ENCODE peak calls at places on chromosomes 4 and X, in nine cellular contexts. Z, B, W, K, U, L, M, P and J are unnamed samples.

GRCh38 chrX:23008431-23009099 is 8.8 kb downstream of the DDX53 start:
- DNase-seq in Z (no peak), U (no peak), W (no peak), M (no peak), L (peak), P (no peak), K (peak), B (no peak), J (no peak)

GRCh38 chrX:138014577-138014976 is 448.6 kb downstream of the ZIC3 start:
- DNase-seq in B (no peak), Z (no peak), L (no peak), W (no peak), K (no peak), M (no peak), P (no peak), U (no peak), J (no peak)

GRCh38 chrX:132004728-132005127 is 18.4 kb upstream of the STK26 start:
- DNase-seq in U (no peak), W (no peak), M (no peak), P (no peak), Z (peak), L (no peak), B (no peak), K (no peak), J (no peak)

GRCh38 chrX:86133761-86134160 is 14.5 kb upstream of the DACH2 start:
- DNase-seq in U (no peak), Z (no peak), B (no peak), W (no peak), P (no peak), M (no peak), K (peak), L (peak), J (no peak)

GRCh38 chr4:113263274-113263673 is 213.8 kb downstream of the ANK2 start:
- DNase-seq in K (no peak), M (no peak), L (no peak), W (no peak), Z (no peak), P (no peak), U (no peak), B (no peak), J (no peak)

GRCh38 chrX:119729408-119730201 is 28.8 kb upstream of the SOWAHD start:
- DNase-seq in M (peak), W (peak), B (peak), U (peak), P (peak), K (peak), Z (peak), L (peak), J (no peak)

GRCh38 chr4:155545456-155545855 is 121.2 kb upstream of the GUCY1A1 start:
- DNase-seq in M (no peak), L (no peak), Z (no peak), P (no peak), K (peak), W (no peak), U (no peak), B (no peak), J (no peak)

GRCh38 chr4:2045518-2045951 is 13.6 kb upstream of the NAT8L start:
- DNase-seq in M (no peak), W (no peak), U (no peak), Z (no peak), B (no peak), L (no peak), P (no peak), K (peak), J (peak)

GRCh38 chrX:19870206-19870605 is 17.2 kb downstream of the SH3KBP1 start:
- DNase-seq in L (no peak), K (no peak), W (no peak), Z (no peak), U (no peak), M (no peak), P (no peak), B (no peak), J (no peak)

GRCh38 chr4:144557404-144557803 is 88.6 kb upstream of the HHIP start:
- DNase-seq in M (no peak), P (no peak), W (no peak), Z (no peak), U (no peak), K (no peak), B (no peak), L (no peak), J (no peak)

GRCh38 chr4:99754756-99755155 is 61.9 kb upstream of the DAPP1 start:
- DNase-seq in L (no peak), M (no peak), K (no peak), B (no peak), Z (no peak), U (no peak), W (no peak), P (no peak), J (no peak)

GRCh38 chr4:7365472-7366179 is 69.1 kb downstream of the PSAPL1 start:
- DNase-seq in L (no peak), W (no peak), U (no peak), M (no peak), P (peak), B (peak), Z (peak), K (no peak), J (peak)

GRCh38 chrX:107730298-107730655 is 45.3 kb downstream of the TSC22D3 start:
- DNase-seq in K (no peak), Z (no peak), B (no peak), U (no peak), W (no peak), M (no peak), P (no peak), L (no peak), J (no peak)

GRCh38 chr4:122548452-122548851 is 72.4 kb downstream of the IL21 start:
- DNase-seq in Z (no peak), P (no peak), L (no peak), U (no peak), K (peak), M (no peak), B (no peak), W (no peak), J (no peak)

GRCh38 chrX:119887721-119888425 is 7.8 kb upstream of the AKAP14 start:
- DNase-seq in U (peak), P (peak), K (peak), B (peak), Z (peak), W (peak), M (peak), L (peak), J (peak)

GRCh38 chr4:143253156-143253555 is 68.4 kb downstream of the USP38 start:
- DNase-seq in M (no peak), Z (no peak), B (no peak), U (no peak), L (no peak), W (no peak), P (no peak), K (no peak), J (no peak)

GRCh38 chrX:48695524-48695875 is 1.0 kb upstream of the SUV39H1 start:
- DNase-seq in P (no peak), W (no peak), B (no peak), U (no peak), M (no peak), L (no peak), K (no peak), Z (no peak), J (no peak)

GRCh38 chrX:130110379-130111219 is at the start of gene ELF4:
- DNase-seq in W (peak), B (peak), M (peak), L (peak), Z (no peak), U (peak), P (no peak), K (peak), J (peak)

GRCh38 chrX:34764842-34765241 is 107.8 kb upstream of the TMEM47 start:
- DNase-seq in W (no peak), Z (no peak), U (no peak), L (no peak), K (no peak), M (no peak), B (no peak), P (no peak), J (no peak)

GRCh38 chr4:4549534-4549933 is 7.7 kb upstream of the STX18 start:
- DNase-seq in L (no peak), U (no peak), M (no peak), P (no peak), W (no peak), B (no peak), Z (no peak), K (no peak), J (no peak)